ENCODE peak calls at places on chromosomes 11 and 22, in seven cellular contexts. K, H, L, I, W, J and T are unnamed samples.

GRCh38 chr11:110317516-110317932 is 21.1 kb upstream of the RDX start:
- DNase-seq in K (no peak), H (no peak), L (peak; percentile 82), I (no peak), W (no peak), J (no peak), T (peak; percentile 77)

GRCh38 chr11:74025467-74026166 is 16.7 kb upstream of the UCP3 start:
- DNase-seq in K (no peak), H (no peak), L (no peak), I (no peak), W (no peak), J (no peak), T (no peak)

GRCh38 chr11:34013893-34014571 is 37.5 kb upstream of the CAPRIN1 start:
- DNase-seq in K (no peak), H (no peak), L (no peak), I (no peak), W (no peak), J (no peak), T (no peak)

GRCh38 chr11:19959697-19960096 is 200.6 kb downstream of the DBX1 start:
- DNase-seq in K (no peak), H (no peak), L (no peak), I (no peak), W (no peak), J (no peak), T (no peak)

GRCh38 chr22:21866821-21867527 is 471 bp downstream of the MAPK1 start:
- DNase-seq in K (peak; percentile 12), H (no peak), L (no peak), I (no peak), W (no peak), J (no peak), T (no peak)

GRCh38 chr11:76600124-76600655 is 70.4 kb downstream of the LRRC32 start:
- DNase-seq in K (no peak), H (no peak), L (no peak), I (no peak), W (no peak), J (no peak), T (no peak)

GRCh38 chr22:22037229-22037628 is 54.6 kb upstream of the TOP3B start:
- DNase-seq in K (no peak), H (no peak), L (no peak), I (no peak), W (no peak), J (no peak), T (no peak)

GRCh38 chr22:37045958-37046357 is 5.6 kb upstream of the KCTD17 start:
- DNase-seq in K (no peak), H (no peak), L (no peak), I (no peak), W (no peak), J (no peak), T (no peak)

GRCh38 chr11:85742873-85743275 is 56.9 kb upstream of the CCDC89 start:
- DNase-seq in K (peak; percentile 57), H (no peak), L (no peak), I (no peak), W (no peak), J (no peak), T (no peak)

GRCh38 chr11:10272132-10272531 is 21.9 kb downstream of the SBF2 start:
- DNase-seq in K (no peak), H (no peak), L (no peak), I (no peak), W (no peak), J (no peak), T (no peak)

GRCh38 chr22:31040542-31041398 is 40.3 kb upstream of the SMTN start:
- DNase-seq in K (no peak), H (no peak), L (no peak), I (no peak), W (no peak), J (no peak), T (no peak)

GRCh38 chr11:11073996-11074395 is 216.1 kb upstream of the ZBED5 start:
- DNase-seq in K (no peak), H (peak; percentile 2), L (no peak), I (no peak), W (no peak), J (no peak), T (no peak)